ENCODE peak calls at places on chromosomes 5 and 9, in six cellular contexts. Z, H, N, J, I and K are unnamed samples.

GRCh38 chr5:33936004-33936380 is 194 bp upstream of the RXFP3 start:
- DNase-seq in Z (no peak), H (peak; percentile 37), N (no peak), J (peak; percentile 8), I (no peak), K (peak; percentile 77)

GRCh38 chr9:128887914-128888350 is 6.0 kb downstream of the LRRC8A start:
- DNase-seq in Z (no peak), H (no peak), N (no peak), J (no peak), I (no peak), K (peak; percentile 89)

GRCh38 chr5:78886650-78887230 is 98.4 kb downstream of the ARSB start:
- DNase-seq in Z (peak; percentile 48), H (no peak), N (no peak), J (no peak), I (no peak), K (no peak)

GRCh38 chr9:13144176-13144820 is 135.2 kb downstream of the MPDZ start:
- DNase-seq in Z (no peak), H (no peak), N (no peak), J (no peak), I (no peak), K (no peak)

GRCh38 chr5:72010395-72010794 is 96.9 kb upstream of the MAP1B start:
- DNase-seq in Z (no peak), H (no peak), N (no peak), J (no peak), I (no peak), K (no peak)

GRCh38 chr5:151740336-151740942 is 18.0 kb downstream of the ATOX1 start:
- DNase-seq in Z (peak; percentile 77), H (peak; percentile 87), N (no peak), J (peak; percentile 35), I (no peak), K (peak; percentile 92)

GRCh38 chr5:131984945-131985665 is 26.4 kb downstream of the ACSL6 start:
- DNase-seq in Z (no peak), H (no peak), N (no peak), J (no peak), I (no peak), K (no peak)

GRCh38 chr5:171365351-171365750 is 22.3 kb upstream of the NPM1 start:
- DNase-seq in Z (peak; percentile 28), H (no peak), N (no peak), J (no peak), I (no peak), K (peak; percentile 58)